ENCODE peak calls at places on chromosomes 3 and 15, in five cellular contexts. N is EH; M is NCI-H1436; W is H4; Q is stimulated activated CD8-positive, alpha-beta memory T cell treated with anti-CD3 and anti-CD28 coated beads, Interleukin-2, amount 100 ng/mL, for 48 hours. H is an unnamed sample.
A peak's percentile ranks its signal among the peaks of the same experiment; 100 is the strongest.

GRCh38 chr3:39267631-39268553 is 11.9 kb downstream of the CX3CR1 start:
- DNase-seq in N (no peak), M (no peak), W (no peak), Q (peak; percentile 64), H (peak; percentile 94)

GRCh38 chr3:63948995-63949394 is 36.8 kb upstream of the SCAANT1 start:
- DNase-seq in N (peak; percentile 82), M (no peak), W (no peak), Q (no peak), H (no peak)

GRCh38 chr3:55558316-55558715 is 71.2 kb upstream of the WNT5A start:
- DNase-seq in N (peak; percentile 82), M (no peak), W (no peak), Q (no peak), H (no peak)

GRCh38 chr3:165279471-165279870 is 83.3 kb upstream of the SLITRK3 start:
- DNase-seq in N (no peak), M (no peak), W (no peak), Q (no peak), H (no peak)

GRCh38 chr3:119099785-119100184 is 46.2 kb upstream of the TEX55 start:
- DNase-seq in N (peak; percentile 1), M (no peak), W (no peak), Q (no peak), H (no peak)

GRCh38 chr15:63044645-63045437 is 2.3 kb downstream of the TPM1 start:
- DNase-seq in N (peak; percentile 86), M (no peak), W (peak; percentile 36), Q (no peak), H (no peak)

GRCh38 chr15:88740356-88740755 is 62.9 kb upstream of the ACAN start:
- DNase-seq in N (no peak), M (no peak), W (no peak), Q (no peak), H (no peak)

GRCh38 chr3:58793052-58793451 is 126.5 kb upstream of the FAM3D start:
- DNase-seq in N (peak; percentile 16), M (no peak), W (no peak), Q (no peak), H (no peak)

GRCh38 chr15:53072077-53072476 is 281.9 kb upstream of the ONECUT1 start:
- DNase-seq in N (peak; percentile 1), M (no peak), W (peak; percentile 6), Q (peak; percentile 3), H (peak; percentile 46)

GRCh38 chr3:136070334-136070733 is 104.8 kb downstream of the PPP2R3A start:
- DNase-seq in N (peak; percentile 94), M (no peak), W (peak; percentile 64), Q (no peak), H (no peak)

GRCh38 chr15:77497942-77498361 is 77.3 kb downstream of the HMG20A start:
- DNase-seq in N (peak; percentile 62), M (no peak), W (no peak), Q (no peak), H (no peak)

GRCh38 chr3:113829576-113830354 is 8.8 kb upstream of the GRAMD1C start:
- DNase-seq in N (no peak), M (no peak), W (no peak), Q (no peak), H (no peak)

GRCh38 chr3:114299925-114300624 is 6.2 kb downstream of the TIGIT start:
- DNase-seq in N (no peak), M (no peak), W (no peak), Q (no peak), H (no peak)

GRCh38 chr15:50891159-50891558 is 17.3 kb upstream of the AP4E1 start:
- DNase-seq in N (no peak), M (no peak), W (no peak), Q (no peak), H (no peak)

GRCh38 chr3:17915341-17915740 is 172.9 kb upstream of the TBC1D5 start:
- DNase-seq in N (peak; percentile 3), M (no peak), W (peak; percentile 8), Q (no peak), H (no peak)

GRCh38 chr3:172179680-172180399 is 140.5 kb downstream of the FNDC3B start:
- DNase-seq in N (no peak), M (no peak), W (no peak), Q (no peak), H (no peak)

H was measured in Jurkat, Clone E6-1.